ENCODE peak calls at places on chromosomes 11 and 22, in nine cellular contexts. E is pancreas; Q is myocyte; B is hippocampal formation; Y is right atrium auricular region; T is stimulated activated CD8-positive, alpha-beta memory T cell treated with anti-CD3 and anti-CD28 coated beads, Interleukin-15, amount 100 ng/mL, for 1 hour; V is T follicular helper cell; O is foreskin keratinocyte; R is EH. A is an unnamed sample.

GRCh38 chr11:62444271-62444833 is 25.5 kb downstream of the SCGB1A1 start:
- DNase-seq in E (peak), Q (peak), B (peak), Y (peak), T (no peak), V (peak), O (no peak), R (peak), A (no peak)

GRCh38 chr22:26835929-26836528 is 178.6 kb downstream of the MIAT start:
- DNase-seq in E (peak), Q (peak), B (no peak), Y (no peak), T (peak), V (peak), O (peak), R (peak), A (no peak)

GRCh38 chr11:85232559-85232958 is 394.6 kb downstream of the DLG2 start:
- DNase-seq in E (no peak), Q (no peak), B (no peak), Y (no peak), T (no peak), V (no peak), O (no peak), R (no peak), A (no peak)

GRCh38 chr11:17991799-17992433 is 20.9 kb downstream of the SERGEF start:
- DNase-seq in E (peak), Q (peak), B (peak), Y (no peak), T (no peak), V (peak), O (no peak), R (peak), A (no peak)

GRCh38 chr11:119680899-119681370 is 48.1 kb downstream of the NECTIN1 start:
- DNase-seq in E (peak), Q (no peak), B (no peak), Y (no peak), T (no peak), V (no peak), O (no peak), R (no peak), A (no peak)

GRCh38 chr11:100383357-100383865 is 303.7 kb upstream of the ARHGAP42 start:
- DNase-seq in E (no peak), Q (no peak), B (no peak), Y (no peak), T (no peak), V (no peak), O (no peak), R (peak), A (no peak)

GRCh38 chr22:21591695-21592094 is 24.2 kb downstream of the UBE2L3 start:
- DNase-seq in E (peak), Q (peak), B (no peak), Y (no peak), T (no peak), V (no peak), O (no peak), R (no peak), A (no peak)

GRCh38 chr11:72781313-72782080 is 12.3 kb downstream of the STARD10 start:
- DNase-seq in E (peak), Q (no peak), B (no peak), Y (no peak), T (peak), V (peak), O (no peak), R (no peak), A (no peak)

GRCh38 chr11:19903620-19904069 is 191.0 kb downstream of the NAV2 start:
- DNase-seq in E (peak), Q (peak), B (peak), Y (peak), T (no peak), V (peak), O (no peak), R (peak), A (no peak)

GRCh38 chr11:7072401-7073028 is 16.3 kb upstream of the RBMXL2 start:
- DNase-seq in E (no peak), Q (no peak), B (no peak), Y (no peak), T (no peak), V (no peak), O (peak), R (no peak), A (peak)

GRCh38 chr11:56783448-56784041 is 35.0 kb upstream of the OR9G4 start:
- DNase-seq in E (peak), Q (peak), B (peak), Y (no peak), T (no peak), V (no peak), O (peak), R (peak), A (peak)

GRCh38 chr11:12643029-12643428 is 31.2 kb upstream of the TEAD1 start:
- DNase-seq in E (no peak), Q (no peak), B (no peak), Y (no peak), T (no peak), V (no peak), O (no peak), R (no peak), A (no peak)

GRCh38 chr22:33372875-33373274 is 314.7 kb upstream of the SYN3 start:
- DNase-seq in E (no peak), Q (no peak), B (no peak), Y (no peak), T (no peak), V (no peak), O (no peak), R (no peak), A (no peak)

GRCh38 chr22:42939941-42940653 is 74.9 kb downstream of the PACSIN2 start:
- DNase-seq in E (peak), Q (no peak), B (no peak), Y (no peak), T (no peak), V (no peak), O (peak), R (peak), A (no peak)

GRCh38 chr11:108768370-108768769 is 103.5 kb downstream of the DDX10 start:
- DNase-seq in E (no peak), Q (no peak), B (no peak), Y (no peak), T (no peak), V (no peak), O (no peak), R (no peak), A (no peak)

GRCh38 chr11:13963169-13963948 is 836 bp downstream of the SPON1 start:
- DNase-seq in E (no peak), Q (no peak), B (no peak), Y (no peak), T (no peak), V (no peak), O (no peak), R (no peak), A (no peak)

GRCh38 chr11:31817621-31818493 is 6.7 kb upstream of the PAX6 start:
- DNase-seq in E (peak), Q (no peak), B (no peak), Y (no peak), T (no peak), V (no peak), O (no peak), R (no peak), A (no peak)

GRCh38 chr11:88329563-88330250 is 7.8 kb downstream of the CTSC start:
- DNase-seq in E (no peak), Q (no peak), B (no peak), Y (no peak), T (no peak), V (no peak), O (no peak), R (no peak), A (no peak)

A was measured in epithelial cell of prostate.